ENCODE peak calls at places on chromosomes 11 and 22, in eight cellular contexts. N, B, Z, I, O, V, X and J are unnamed samples.

GRCh38 chr22:17779286-17780115 is 5.2 kb upstream of the BID start:
- DNase-seq in Z (no peak), X (no peak), I (no peak), B (no peak), O (no peak), N (no peak), V (no peak), J (peak)

GRCh38 chr22:28773461-28773867 is 969 bp downstream of the CCDC117 start:
- DNase-seq in V (no peak), N (no peak), X (no peak), Z (no peak), B (peak), I (no peak), O (peak), J (no peak)

GRCh38 chr11:7977251-7977917 is 9.8 kb upstream of the EIF3F start:
- DNase-seq in X (no peak), I (no peak), N (peak), Z (no peak), V (no peak), O (peak), B (peak), J (no peak)

GRCh38 chr11:17230867-17231851 is 23.4 kb upstream of the PIK3C2A start:
- DNase-seq in Z (peak), B (no peak), N (no peak), O (no peak), X (no peak), V (no peak), I (no peak), J (no peak)

GRCh38 chr22:19905619-19906276 is 35.8 kb upstream of the COMT start:
- DNase-seq in O (no peak), X (no peak), I (no peak), V (no peak), N (no peak), Z (no peak), B (no peak), J (no peak)

GRCh38 chr11:44673691-44674090 is 53.1 kb upstream of the TSPAN18 start:
- DNase-seq in V (no peak), X (no peak), O (no peak), I (no peak), N (no peak), Z (no peak), B (no peak), J (no peak)

GRCh38 chr22:19523240-19524169 is 705 bp downstream of the CLDN5 start:
- DNase-seq in V (no peak), I (no peak), N (peak), O (peak), X (no peak), B (peak), Z (no peak), J (peak)

GRCh38 chr11:100686476-100686875 is 612 bp upstream of the ARHGAP42 start:
- DNase-seq in X (no peak), I (no peak), O (no peak), V (no peak), N (no peak), Z (no peak), B (no peak), J (no peak)

GRCh38 chr11:706439-706956 is 467 bp downstream of the EPS8L2 start:
- DNase-seq in N (peak), B (no peak), V (no peak), X (no peak), Z (no peak), O (peak), I (no peak), J (no peak)

GRCh38 chr22:31954535-31955326 is 10.4 kb downstream of the YWHAH start:
- DNase-seq in I (no peak), Z (no peak), B (no peak), N (peak), V (no peak), O (no peak), X (peak), J (peak)

GRCh38 chr11:73317373-73317772 is 9.3 kb downstream of the ARHGEF17 start:
- DNase-seq in I (no peak), X (no peak), B (no peak), Z (no peak), O (peak), V (no peak), N (peak), J (no peak)

GRCh38 chr11:32333335-32333991 is 101.9 kb downstream of the WT1 start:
- DNase-seq in O (peak), V (no peak), Z (no peak), X (peak), N (peak), I (no peak), B (peak), J (peak)

GRCh38 chr22:25637032-25637431 is 72.6 kb downstream of the GRK3 start:
- DNase-seq in Z (no peak), X (no peak), B (peak), I (no peak), O (no peak), N (no peak), V (no peak), J (no peak)

GRCh38 chr11:81979444-81979843 is 754.2 kb downstream of the FAM181B start:
- DNase-seq in X (no peak), N (no peak), Z (no peak), I (no peak), B (no peak), V (no peak), O (no peak), J (no peak)

GRCh38 chr11:73225001-73225686 is 7.1 kb downstream of the P2RY2 start:
- DNase-seq in O (no peak), X (no peak), V (peak), N (no peak), B (no peak), I (no peak), Z (no peak), J (peak)

GRCh38 chr22:46355369-46355995 is 20.0 kb downstream of the TRMU start:
- DNase-seq in N (peak), X (no peak), B (peak), O (peak), I (peak), V (peak), Z (peak), J (peak)

GRCh38 chr11:28887681-28888080 is 779.5 kb downstream of the METTL15 start:
- DNase-seq in V (no peak), I (no peak), N (peak), Z (no peak), O (no peak), B (peak), X (no peak), J (no peak)

GRCh38 chr11:133576351-133576750 is 44.0 kb upstream of the OPCML start:
- DNase-seq in X (no peak), Z (no peak), N (no peak), O (no peak), B (no peak), I (no peak), V (no peak), J (no peak)

GRCh38 chr11:19595840-19596751 is 116.5 kb upstream of the NAV2 start:
- DNase-seq in X (peak), V (no peak), N (peak), Z (no peak), I (no peak), O (peak), B (peak), J (no peak)

GRCh38 chr11:100672483-100673038 is 14.5 kb upstream of the ARHGAP42 start:
- DNase-seq in Z (no peak), B (no peak), I (no peak), N (no peak), V (no peak), O (no peak), X (no peak), J (no peak)

GRCh38 chr11:60950933-60951610 is 904 bp downstream of the SLC15A3 start:
- DNase-seq in X (no peak), I (no peak), Z (no peak), V (no peak), B (no peak), N (peak), O (no peak), J (peak)

GRCh38 chr22:37486224-37486845 is at the start of gene MFNG:
- DNase-seq in I (peak), O (peak), V (peak), N (peak), Z (peak), X (peak), B (peak), J (peak)

GRCh38 chr22:50115693-50116092 is 25.9 kb downstream of the MOV10L1 start:
- DNase-seq in V (no peak), Z (no peak), I (no peak), N (peak), B (peak), O (no peak), X (no peak), J (no peak)

GRCh38 chr22:31173386-31174145 is 13.6 kb downstream of the RNF185 start:
- DNase-seq in V (no peak), I (no peak), N (peak), B (peak), X (no peak), O (peak), Z (no peak), J (no peak)